ENCODE peak calls at places on chromosomes 11 and 22, in nine cellular contexts. C is NCI-H345; F is GM10248; N is posterior cingulate gyrus; B is EL; G is fibroblast of the aortic adventitia; H is CD8-positive, alpha-beta T cell; R is NCI-H748 treated with DMSO at 0.1 percent for 48 hours; S is psoas muscle. W is an unnamed sample.
A peak's percentile ranks its signal among the peaks of the same experiment; 100 is the strongest.

GRCh38 chr22:46852771-46853170 is 90.3 kb downstream of the TBC1D22A start:
- DNase-seq in C (no peak), F (no peak), N (no peak), B (no peak), G (no peak), H (no peak), R (no peak), S (no peak), W (no peak)

GRCh38 chr11:20909995-20910726 is 240.8 kb downstream of the NELL1 start:
- DNase-seq in C (peak; percentile 46), F (no peak), N (peak; percentile 67), B (no peak), G (no peak), H (no peak), R (no peak), S (no peak), W (no peak)

GRCh38 chr11:103035656-103036434 is 56.1 kb downstream of the DCUN1D5 start:
- DNase-seq in C (peak; percentile 40), F (peak; percentile 50), N (no peak), B (peak; percentile 84), G (peak; percentile 85), H (no peak), R (peak; percentile 38), S (no peak), W (peak; percentile 84)

GRCh38 chr11:16527525-16528246 is 171.3 kb upstream of the SOX6 start:
- DNase-seq in C (no peak), F (no peak), N (no peak), B (no peak), G (no peak), H (no peak), R (no peak), S (no peak), W (no peak)

GRCh38 chr11:492416-493226 is 14.4 kb downstream of the RNH1 start:
- DNase-seq in C (peak; percentile 27), F (no peak), N (peak; percentile 82), B (no peak), G (no peak), H (no peak), R (no peak), S (peak; percentile 49), W (no peak)

GRCh38 chr22:50329236-50329635 is 2.4 kb upstream of the DENND6B start:
- DNase-seq in C (no peak), F (no peak), N (no peak), B (peak; percentile 77), G (no peak), H (no peak), R (no peak), S (no peak), W (no peak)

GRCh38 chr11:8253566-8253965 is 10.1 kb downstream of the LMO1 start:
- DNase-seq in C (no peak), F (no peak), N (peak; percentile 29), B (no peak), G (no peak), H (no peak), R (no peak), S (no peak), W (no peak)

GRCh38 chr11:75160328-75160757 is 9.4 kb downstream of the SLCO2B1 start:
- DNase-seq in C (no peak), F (no peak), N (peak; percentile 36), B (no peak), G (no peak), H (no peak), R (no peak), S (no peak), W (no peak)

GRCh38 chr11:330694-331314 is 10.1 kb upstream of the IFITM3 start:
- DNase-seq in C (no peak), F (no peak), N (peak; percentile 73), B (no peak), G (no peak), H (no peak), R (no peak), S (no peak), W (no peak)

GRCh38 chr11:16404781-16405180 is 48.4 kb upstream of the SOX6 start:
- DNase-seq in C (no peak), F (no peak), N (no peak), B (no peak), G (no peak), H (no peak), R (peak; percentile 67), S (no peak), W (no peak)

GRCh38 chr11:134511255-134511654 is 99.2 kb upstream of the B3GAT1 start:
- DNase-seq in C (no peak), F (no peak), N (peak; percentile 31), B (no peak), G (no peak), H (no peak), R (no peak), S (no peak), W (no peak)

GRCh38 chr11:1844221-1845094 is 5.7 kb downstream of the TNNI2 start:
- DNase-seq in C (no peak), F (no peak), N (peak; percentile 74), B (no peak), G (no peak), H (peak; percentile 39), R (no peak), S (peak; percentile 83), W (no peak)

GRCh38 chr11:121129362-121130340 is 28.6 kb downstream of the TECTA start:
- DNase-seq in C (no peak), F (no peak), N (no peak), B (no peak), G (no peak), H (no peak), R (no peak), S (no peak), W (peak; percentile 87)

W was measured in HCT116.